ENCODE peak calls at places on chromosome 5, in four cellular contexts. U is fibroblast of lung, G is AG04450, E is heart right ventricle. L is an unnamed sample.

GRCh38 chr5:111227805-111228204 is 3.6 kb downstream of the CAMK4 start:
- DNase-seq in U (peak), G (no peak), E (no peak), L (peak)

GRCh38 chr5:138702166-138702826 is 50.9 kb upstream of the CTNNA1 start:
- DNase-seq in U (peak), G (no peak), E (no peak), L (no peak)

GRCh38 chr5:92944903-92945629 is 636.0 kb downstream of the NR2F1-AS1 start:
- DNase-seq in U (peak), G (peak), E (no peak), L (peak)

GRCh38 chr5:153919161-153919560 is 119.5 kb downstream of the FAM114A2 start:
- DNase-seq in U (no peak), G (no peak), E (peak), L (no peak)

GRCh38 chr5:32542216-32543059 is 42.9 kb upstream of the SUB1 start:
- DNase-seq in U (peak), G (no peak), E (no peak), L (peak)

GRCh38 chr5:170450041-170450660 is 53.7 kb upstream of the KCNIP1 start:
- DNase-seq in U (no peak), G (no peak), E (no peak), L (no peak)

GRCh38 chr5:72552041-72552557 is 44.9 kb upstream of the ZNF366 start:
- DNase-seq in U (peak), G (no peak), E (no peak), L (peak)

GRCh38 chr5:76602094-76602726 is 21.0 kb downstream of the F2RL2 start:
- DNase-seq in U (peak), G (no peak), E (no peak), L (peak)

GRCh38 chr5:141963706-141964105 is 5.2 kb upstream of the RNF14 start:
- DNase-seq in U (no peak), G (no peak), E (no peak), L (no peak)

GRCh38 chr5:141968914-141969608 is at the start of gene RNF14:
- DNase-seq in U (peak), G (peak), E (peak), L (peak)

GRCh38 chr5:141965071-141965470 is 3.8 kb upstream of the RNF14 start:
- DNase-seq in U (no peak), G (no peak), E (no peak), L (no peak)

GRCh38 chr5:141966963-141967333 is 2.0 kb upstream of the RNF14 start:
- DNase-seq in U (no peak), G (no peak), E (no peak), L (no peak)

DNA sequence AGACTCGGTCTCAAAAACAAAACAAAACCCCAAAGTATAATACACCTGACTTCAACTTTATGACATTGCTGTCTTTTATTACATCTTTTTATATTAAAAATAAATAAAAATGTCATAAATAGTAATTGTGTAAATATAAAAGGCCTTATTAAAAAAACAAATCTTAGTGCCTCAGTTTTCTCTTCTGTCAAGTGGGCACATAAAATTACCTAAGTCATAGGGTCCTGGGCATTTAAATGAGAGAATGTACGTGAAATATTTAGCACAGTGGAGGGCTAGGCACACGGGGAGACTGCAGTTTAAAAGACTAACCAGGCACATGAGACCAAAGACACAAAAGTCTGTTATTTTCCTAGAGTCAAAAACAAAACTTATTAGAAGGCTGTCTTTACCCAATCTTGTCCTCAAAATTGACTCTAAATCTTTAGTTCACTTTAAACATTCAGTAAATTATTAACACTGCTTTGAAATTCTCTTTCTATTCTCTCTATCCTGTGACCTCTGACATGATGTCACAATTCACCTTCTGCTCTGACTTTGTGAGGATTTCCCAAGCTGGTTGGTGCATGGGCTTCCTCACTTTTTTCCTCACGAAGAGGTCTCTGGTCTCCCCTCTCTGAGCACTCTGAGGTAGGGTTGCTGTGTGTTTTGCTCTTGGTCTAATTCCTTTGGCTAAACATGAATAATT is 2.5 kb upstream of the RNF14 start:
- DNase-seq in U (no peak), G (no peak), E (no peak), L (no peak)
- H3K4me3 ChIP-seq in U (no peak), G (no peak), E (no peak), L (no peak)

DNA sequence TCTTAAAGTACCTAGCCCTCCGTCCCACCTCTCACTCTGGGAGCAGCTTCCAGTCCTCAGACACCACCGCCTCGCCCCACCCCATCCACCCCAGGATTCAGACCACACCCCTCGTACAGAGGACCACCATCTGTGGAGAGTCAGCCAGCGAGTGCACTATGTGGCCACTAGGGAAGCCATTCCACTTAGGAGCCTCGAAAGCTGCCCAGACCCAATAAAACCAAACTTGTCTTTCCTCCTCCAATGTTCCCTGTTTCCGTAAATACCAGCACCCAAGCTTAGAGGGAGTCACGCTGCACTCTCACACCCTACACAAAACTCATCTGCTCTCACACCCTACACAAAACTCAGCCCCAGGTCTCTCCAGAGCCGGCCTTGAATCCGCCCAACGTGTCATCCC is 1.9 kb downstream of the GCNT4 start:
- DNase-seq in U (peak), G (no peak), E (no peak), L (no peak)
- TF ChIP-seq CTCF in U (peak), G (peak), E (no peak), L (peak)

GRCh38 chr5:126971455-126972019 is 58.8 kb downstream of the MARCHF3 start:
- DNase-seq in U (no peak), G (no peak), E (peak), L (no peak)

GRCh38 chr5:126970517-126971017 is 59.8 kb downstream of the MARCHF3 start:
- DNase-seq in U (peak), G (no peak), E (peak), L (peak)

GRCh38 chr5:126973193-126973592 is 57.2 kb downstream of the MARCHF3 start:
- DNase-seq in U (no peak), G (no peak), E (no peak), L (no peak)

GRCh38 chr5:126969548-126969947 is 60.8 kb downstream of the MARCHF3 start:
- DNase-seq in U (no peak), G (no peak), E (no peak), L (no peak)

GRCh38 chr5:126972062-126972895 is 58.1 kb downstream of the MARCHF3 start:
- DNase-seq in U (peak), G (no peak), E (no peak), L (no peak)
- H3K4me3 ChIP-seq in U (no peak), G (no peak), E (no peak), L (no peak)

GRCh38 chr5:50667653-50668403 is 1.4 kb downstream of the PARP8 start:
- DNase-seq in U (peak), G (no peak), E (peak), L (peak)
- TF ChIP-seq CTCF in U (no peak), G (no peak), E (no peak), L (no peak)

GRCh38 chr5:67043789-67044511 is 152.6 kb downstream of the CD180 start:
- DNase-seq in U (no peak), G (no peak), E (no peak), L (no peak)

GRCh38 chr5:67037171-67037570 is 159.4 kb downstream of the CD180 start:
- DNase-seq in U (no peak), G (no peak), E (no peak), L (no peak)

GRCh38 chr5:67035098-67035740 is 161.4 kb downstream of the CD180 start:
- DNase-seq in U (no peak), G (no peak), E (no peak), L (no peak)

GRCh38 chr5:67042586-67043133 is 153.9 kb downstream of the CD180 start:
- DNase-seq in U (peak), G (no peak), E (no peak), L (no peak)

DNA sequence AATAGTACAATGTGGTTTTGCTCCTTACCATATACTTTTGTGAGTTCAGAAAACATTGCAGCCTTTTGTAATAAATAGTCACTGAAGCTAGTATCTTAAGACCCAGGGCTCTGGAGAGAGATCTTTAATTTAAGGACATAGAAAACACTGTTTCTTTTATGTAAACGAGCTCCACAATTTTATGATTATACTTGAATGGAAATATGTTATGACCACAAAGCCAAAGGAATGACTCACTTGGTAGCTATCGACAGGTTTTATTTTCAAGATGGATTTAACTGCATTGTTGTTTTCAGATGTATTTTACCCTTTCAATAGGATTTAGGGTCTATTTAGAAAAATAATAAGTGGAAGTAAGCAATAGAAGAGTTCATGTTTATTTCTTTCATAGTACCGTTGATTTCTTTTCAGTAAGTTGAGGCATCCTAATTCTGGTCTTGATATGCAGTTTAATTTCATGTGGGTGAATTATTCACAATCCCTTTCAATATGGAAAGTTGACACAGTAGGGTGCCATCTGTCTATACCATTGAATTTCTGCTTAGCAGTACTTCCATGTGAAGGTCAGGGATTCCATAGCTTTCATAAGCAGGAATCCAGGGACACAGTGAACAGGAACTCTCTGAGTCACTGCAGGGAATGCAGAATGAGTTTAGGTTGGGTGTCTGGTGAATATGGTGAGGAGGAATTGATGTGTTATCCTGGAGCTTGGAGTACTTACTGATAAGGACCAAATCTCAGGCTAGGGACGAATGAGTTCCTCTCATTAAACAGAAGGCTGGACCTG is 157.6 kb downstream of the CD180 start:
- DNase-seq in U (peak), G (peak), E (no peak), L (peak)
- H3K4me3 ChIP-seq in U (no peak), G (no peak), E (no peak), L (no peak)